ENCODE peak calls at places on chromosome 19, in nine cellular contexts. One of them, this sample, is unnamed.

GRCh38 chr19:1566392-1567115 is 1.6 kb downstream of the MEX3D start:
- DNase-seq in head of caudate nucleus: peak
- DNase-seq in stimulated activated CD8-positive, alpha-beta memory T cell treated with anti-CD3 and anti-CD28 coated beads, Interleukin-2, amount 100 ng/mL, for 48 hours: no peak
- DNase-seq in HTR-8/SVneo: peak
- DNase-seq in GOT3: peak
- DNase-seq in effector CD4-positive, alpha-beta T cell: no peak
- DNase-seq in PC-3: peak
- DNase-seq in C1 segment of cervical spinal cord: peak
- DNase-seq in HT-29: peak
- DNase-seq in this sample: peak

GRCh38 chr19:35869327-35870123 is 1.2 kb downstream of the APLP1 start:
- DNase-seq in head of caudate nucleus: peak
- DNase-seq in stimulated activated CD8-positive, alpha-beta memory T cell treated with anti-CD3 and anti-CD28 coated beads, Interleukin-2, amount 100 ng/mL, for 48 hours: peak
- DNase-seq in HTR-8/SVneo: peak
- DNase-seq in GOT3: no peak
- DNase-seq in effector CD4-positive, alpha-beta T cell: peak
- DNase-seq in PC-3: peak
- DNase-seq in C1 segment of cervical spinal cord: peak
- DNase-seq in HT-29: peak
- DNase-seq in this sample: peak

GRCh38 chr19:18601875-18602274 is 4.7 kb downstream of the CRLF1 start:
- DNase-seq in head of caudate nucleus: no peak
- DNase-seq in stimulated activated CD8-positive, alpha-beta memory T cell treated with anti-CD3 and anti-CD28 coated beads, Interleukin-2, amount 100 ng/mL, for 48 hours: no peak
- DNase-seq in HTR-8/SVneo: no peak
- DNase-seq in GOT3: no peak
- DNase-seq in effector CD4-positive, alpha-beta T cell: no peak
- DNase-seq in PC-3: no peak
- DNase-seq in C1 segment of cervical spinal cord: no peak
- DNase-seq in HT-29: no peak
- DNase-seq in this sample: no peak

GRCh38 chr19:19057720-19058119 is 6.1 kb upstream of the SLC25A42 start:
- DNase-seq in head of caudate nucleus: no peak
- DNase-seq in stimulated activated CD8-positive, alpha-beta memory T cell treated with anti-CD3 and anti-CD28 coated beads, Interleukin-2, amount 100 ng/mL, for 48 hours: no peak
- DNase-seq in HTR-8/SVneo: no peak
- DNase-seq in GOT3: no peak
- DNase-seq in effector CD4-positive, alpha-beta T cell: no peak
- DNase-seq in PC-3: no peak
- DNase-seq in C1 segment of cervical spinal cord: no peak
- DNase-seq in HT-29: no peak
- DNase-seq in this sample: no peak

GRCh38 chr19:32166238-32166637 is 179.2 kb upstream of the ZNF507 start:
- DNase-seq in head of caudate nucleus: no peak
- DNase-seq in stimulated activated CD8-positive, alpha-beta memory T cell treated with anti-CD3 and anti-CD28 coated beads, Interleukin-2, amount 100 ng/mL, for 48 hours: no peak
- DNase-seq in HTR-8/SVneo: no peak
- DNase-seq in GOT3: no peak
- DNase-seq in effector CD4-positive, alpha-beta T cell: no peak
- DNase-seq in PC-3: no peak
- DNase-seq in C1 segment of cervical spinal cord: no peak
- DNase-seq in HT-29: peak
- DNase-seq in this sample: no peak

GRCh38 chr19:45166723-45167252 is 6.0 kb upstream of the NKPD1 start:
- DNase-seq in head of caudate nucleus: no peak
- DNase-seq in stimulated activated CD8-positive, alpha-beta memory T cell treated with anti-CD3 and anti-CD28 coated beads, Interleukin-2, amount 100 ng/mL, for 48 hours: no peak
- DNase-seq in HTR-8/SVneo: no peak
- DNase-seq in GOT3: no peak
- DNase-seq in effector CD4-positive, alpha-beta T cell: no peak
- DNase-seq in PC-3: no peak
- DNase-seq in C1 segment of cervical spinal cord: no peak
- DNase-seq in HT-29: peak
- DNase-seq in this sample: no peak

GRCh38 chr19:15291089-15291488 is 41.2 kb downstream of the BRD4 start:
- DNase-seq in head of caudate nucleus: no peak
- DNase-seq in stimulated activated CD8-positive, alpha-beta memory T cell treated with anti-CD3 and anti-CD28 coated beads, Interleukin-2, amount 100 ng/mL, for 48 hours: no peak
- DNase-seq in HTR-8/SVneo: no peak
- DNase-seq in GOT3: no peak
- DNase-seq in effector CD4-positive, alpha-beta T cell: no peak
- DNase-seq in PC-3: no peak
- DNase-seq in C1 segment of cervical spinal cord: no peak
- DNase-seq in HT-29: no peak
- DNase-seq in this sample: no peak

GRCh38 chr19:13098291-13099072 is 4.2 kb downstream of the LYL1 start:
- DNase-seq in head of caudate nucleus: no peak
- DNase-seq in stimulated activated CD8-positive, alpha-beta memory T cell treated with anti-CD3 and anti-CD28 coated beads, Interleukin-2, amount 100 ng/mL, for 48 hours: no peak
- DNase-seq in HTR-8/SVneo: no peak
- DNase-seq in GOT3: no peak
- DNase-seq in effector CD4-positive, alpha-beta T cell: no peak
- DNase-seq in PC-3: peak
- DNase-seq in C1 segment of cervical spinal cord: no peak
- DNase-seq in HT-29: peak
- DNase-seq in this sample: peak

GRCh38 chr19:10593820-10594637 is 6.9 kb upstream of the AP1M2 start:
- DNase-seq in head of caudate nucleus: peak
- DNase-seq in stimulated activated CD8-positive, alpha-beta memory T cell treated with anti-CD3 and anti-CD28 coated beads, Interleukin-2, amount 100 ng/mL, for 48 hours: no peak
- DNase-seq in HTR-8/SVneo: no peak
- DNase-seq in GOT3: no peak
- DNase-seq in effector CD4-positive, alpha-beta T cell: no peak
- DNase-seq in PC-3: no peak
- DNase-seq in C1 segment of cervical spinal cord: peak
- DNase-seq in HT-29: no peak
- DNase-seq in this sample: peak

GRCh38 chr19:7533925-7534480 is 1.5 kb upstream of the PNPLA6 start:
- DNase-seq in head of caudate nucleus: peak
- DNase-seq in stimulated activated CD8-positive, alpha-beta memory T cell treated with anti-CD3 and anti-CD28 coated beads, Interleukin-2, amount 100 ng/mL, for 48 hours: peak
- DNase-seq in HTR-8/SVneo: peak
- DNase-seq in GOT3: peak
- DNase-seq in effector CD4-positive, alpha-beta T cell: peak
- DNase-seq in PC-3: peak
- DNase-seq in C1 segment of cervical spinal cord: peak
- DNase-seq in HT-29: peak
- DNase-seq in this sample: peak